ENCODE peak calls at places on chromosome 13, in eight cellular contexts. One of them, this sample, is unnamed.

GRCh38 chr13:61350351-61350750 is 65.3 kb downstream of the PCDH20 start:
- DNase-seq in AG04450: no peak
- DNase-seq in astrocyte of the spinal cord: no peak
- DNase-seq in MCF 10A: no peak
- DNase-seq in CD8-positive, alpha-beta T cell: no peak
- DNase-seq in WERI-Rb-1: no peak
- DNase-seq in body of pancreas: no peak
- DNase-seq in brain microvascular endothelial cell: no peak
- DNase-seq in this sample: no peak

GRCh38 chr13:62908321-62908720 is 1492.7 kb upstream of the PCDH20 start:
- DNase-seq in CD8-positive, alpha-beta T cell: no peak
- DNase-seq in astrocyte of the spinal cord: no peak
- DNase-seq in MCF 10A: no peak
- DNase-seq in brain microvascular endothelial cell: no peak
- DNase-seq in AG04450: no peak
- DNase-seq in body of pancreas: no peak
- DNase-seq in WERI-Rb-1: no peak
- DNase-seq in this sample: no peak

GRCh38 chr13:113945857-113946408 is 27.9 kb downstream of the C13orf46 start:
- DNase-seq in astrocyte of the spinal cord: no peak
- DNase-seq in CD8-positive, alpha-beta T cell: no peak
- DNase-seq in AG04450: no peak
- DNase-seq in WERI-Rb-1: no peak
- DNase-seq in body of pancreas: no peak
- DNase-seq in MCF 10A: no peak
- DNase-seq in brain microvascular endothelial cell: no peak
- DNase-seq in this sample: no peak

GRCh38 chr13:45280751-45281634 is 60.0 kb downstream of the TPT1 start:
- DNase-seq in body of pancreas: peak
- DNase-seq in MCF 10A: peak
- DNase-seq in brain microvascular endothelial cell: peak
- DNase-seq in CD8-positive, alpha-beta T cell: peak
- DNase-seq in AG04450: peak
- DNase-seq in astrocyte of the spinal cord: peak
- DNase-seq in WERI-Rb-1: peak
- DNase-seq in this sample: peak

GRCh38 chr13:88183440-88183839 is 512.3 kb downstream of the SLITRK5 start:
- DNase-seq in brain microvascular endothelial cell: no peak
- DNase-seq in CD8-positive, alpha-beta T cell: no peak
- DNase-seq in AG04450: no peak
- DNase-seq in WERI-Rb-1: no peak
- DNase-seq in body of pancreas: no peak
- DNase-seq in astrocyte of the spinal cord: no peak
- DNase-seq in MCF 10A: no peak
- DNase-seq in this sample: no peak

GRCh38 chr13:59391696-59392095 is 772.0 kb downstream of the DIAPH3 start:
- DNase-seq in brain microvascular endothelial cell: peak
- DNase-seq in WERI-Rb-1: peak
- DNase-seq in AG04450: peak
- DNase-seq in body of pancreas: peak
- DNase-seq in CD8-positive, alpha-beta T cell: peak
- DNase-seq in MCF 10A: peak
- DNase-seq in astrocyte of the spinal cord: peak
- DNase-seq in this sample: peak

GRCh38 chr13:20099319-20099718 is 61.5 kb downstream of the GJA3 start:
- DNase-seq in astrocyte of the spinal cord: no peak
- DNase-seq in brain microvascular endothelial cell: no peak
- DNase-seq in body of pancreas: no peak
- DNase-seq in MCF 10A: no peak
- DNase-seq in WERI-Rb-1: no peak
- DNase-seq in AG04450: no peak
- DNase-seq in CD8-positive, alpha-beta T cell: no peak
- DNase-seq in this sample: no peak

GRCh38 chr13:105991622-105992254 is 543.7 kb downstream of the EFNB2 start:
- DNase-seq in AG04450: no peak
- DNase-seq in MCF 10A: peak
- DNase-seq in CD8-positive, alpha-beta T cell: no peak
- DNase-seq in astrocyte of the spinal cord: peak
- DNase-seq in WERI-Rb-1: no peak
- DNase-seq in body of pancreas: peak
- DNase-seq in brain microvascular endothelial cell: peak
- DNase-seq in this sample: peak

GRCh38 chr13:76570485-76570884 is 315.7 kb downstream of the KCTD12 start:
- DNase-seq in brain microvascular endothelial cell: no peak
- DNase-seq in WERI-Rb-1: no peak
- DNase-seq in astrocyte of the spinal cord: no peak
- DNase-seq in AG04450: no peak
- DNase-seq in CD8-positive, alpha-beta T cell: no peak
- DNase-seq in MCF 10A: no peak
- DNase-seq in body of pancreas: no peak
- DNase-seq in this sample: no peak
- TF ChIP-seq CTCF in brain microvascular endothelial cell: no peak
- TF ChIP-seq CTCF in WERI-Rb-1: no peak
- TF ChIP-seq CTCF in astrocyte of the spinal cord: no peak
- TF ChIP-seq CTCF in AG04450: no peak
- TF ChIP-seq CTCF in CD8-positive, alpha-beta T cell: no peak
- TF ChIP-seq CTCF in MCF 10A: no peak
- TF ChIP-seq CTCF in body of pancreas: no peak
- TF ChIP-seq CTCF in this sample: no peak

GRCh38 chr13:102948006-102948405 is 102.2 kb downstream of the ERCC5 start:
- DNase-seq in AG04450: no peak
- DNase-seq in MCF 10A: no peak
- DNase-seq in WERI-Rb-1: peak
- DNase-seq in brain microvascular endothelial cell: no peak
- DNase-seq in astrocyte of the spinal cord: peak
- DNase-seq in CD8-positive, alpha-beta T cell: no peak
- DNase-seq in body of pancreas: peak
- DNase-seq in this sample: peak
- TF ChIP-seq CTCF in AG04450: no peak
- TF ChIP-seq CTCF in MCF 10A: no peak
- TF ChIP-seq CTCF in WERI-Rb-1: no peak
- TF ChIP-seq CTCF in brain microvascular endothelial cell: no peak
- TF ChIP-seq CTCF in astrocyte of the spinal cord: no peak
- TF ChIP-seq CTCF in CD8-positive, alpha-beta T cell: no peak
- TF ChIP-seq CTCF in body of pancreas: peak
- TF ChIP-seq CTCF in this sample: no peak

GRCh38 chr13:103277959-103278673 is 211.9 kb upstream of the SLC10A2 start:
- DNase-seq in MCF 10A: no peak
- DNase-seq in AG04450: no peak
- DNase-seq in CD8-positive, alpha-beta T cell: no peak
- DNase-seq in body of pancreas: no peak
- DNase-seq in astrocyte of the spinal cord: no peak
- DNase-seq in WERI-Rb-1: no peak
- DNase-seq in brain microvascular endothelial cell: no peak
- DNase-seq in this sample: no peak
- TF ChIP-seq CTCF in MCF 10A: no peak
- TF ChIP-seq CTCF in AG04450: no peak
- TF ChIP-seq CTCF in CD8-positive, alpha-beta T cell: no peak
- TF ChIP-seq CTCF in body of pancreas: no peak
- TF ChIP-seq CTCF in astrocyte of the spinal cord: no peak
- TF ChIP-seq CTCF in WERI-Rb-1: no peak
- TF ChIP-seq CTCF in brain microvascular endothelial cell: no peak
- TF ChIP-seq CTCF in this sample: no peak

GRCh38 chr13:24606486-24607170 is 73.6 kb upstream of the ATP12A start:
- DNase-seq in WERI-Rb-1: no peak
- DNase-seq in body of pancreas: no peak
- DNase-seq in AG04450: no peak
- DNase-seq in brain microvascular endothelial cell: no peak
- DNase-seq in MCF 10A: no peak
- DNase-seq in CD8-positive, alpha-beta T cell: no peak
- DNase-seq in astrocyte of the spinal cord: no peak
- DNase-seq in this sample: no peak

GRCh38 chr13:24610956-24611355 is 69.3 kb upstream of the ATP12A start:
- DNase-seq in MCF 10A: no peak
- DNase-seq in brain microvascular endothelial cell: no peak
- DNase-seq in WERI-Rb-1: no peak
- DNase-seq in body of pancreas: no peak
- DNase-seq in CD8-positive, alpha-beta T cell: no peak
- DNase-seq in AG04450: no peak
- DNase-seq in astrocyte of the spinal cord: no peak
- DNase-seq in this sample: no peak

GRCh38 chr13:24605923-24606372 is 74.3 kb upstream of the ATP12A start:
- DNase-seq in AG04450: no peak
- DNase-seq in astrocyte of the spinal cord: no peak
- DNase-seq in CD8-positive, alpha-beta T cell: peak
- DNase-seq in MCF 10A: peak
- DNase-seq in body of pancreas: no peak
- DNase-seq in brain microvascular endothelial cell: peak
- DNase-seq in WERI-Rb-1: peak
- DNase-seq in this sample: peak
- TF ChIP-seq CTCF in AG04450: peak
- TF ChIP-seq CTCF in astrocyte of the spinal cord: no peak
- TF ChIP-seq CTCF in CD8-positive, alpha-beta T cell: peak
- TF ChIP-seq CTCF in MCF 10A: peak
- TF ChIP-seq CTCF in body of pancreas: peak
- TF ChIP-seq CTCF in brain microvascular endothelial cell: peak
- TF ChIP-seq CTCF in WERI-Rb-1: peak
- TF ChIP-seq CTCF in this sample: peak

DNA sequence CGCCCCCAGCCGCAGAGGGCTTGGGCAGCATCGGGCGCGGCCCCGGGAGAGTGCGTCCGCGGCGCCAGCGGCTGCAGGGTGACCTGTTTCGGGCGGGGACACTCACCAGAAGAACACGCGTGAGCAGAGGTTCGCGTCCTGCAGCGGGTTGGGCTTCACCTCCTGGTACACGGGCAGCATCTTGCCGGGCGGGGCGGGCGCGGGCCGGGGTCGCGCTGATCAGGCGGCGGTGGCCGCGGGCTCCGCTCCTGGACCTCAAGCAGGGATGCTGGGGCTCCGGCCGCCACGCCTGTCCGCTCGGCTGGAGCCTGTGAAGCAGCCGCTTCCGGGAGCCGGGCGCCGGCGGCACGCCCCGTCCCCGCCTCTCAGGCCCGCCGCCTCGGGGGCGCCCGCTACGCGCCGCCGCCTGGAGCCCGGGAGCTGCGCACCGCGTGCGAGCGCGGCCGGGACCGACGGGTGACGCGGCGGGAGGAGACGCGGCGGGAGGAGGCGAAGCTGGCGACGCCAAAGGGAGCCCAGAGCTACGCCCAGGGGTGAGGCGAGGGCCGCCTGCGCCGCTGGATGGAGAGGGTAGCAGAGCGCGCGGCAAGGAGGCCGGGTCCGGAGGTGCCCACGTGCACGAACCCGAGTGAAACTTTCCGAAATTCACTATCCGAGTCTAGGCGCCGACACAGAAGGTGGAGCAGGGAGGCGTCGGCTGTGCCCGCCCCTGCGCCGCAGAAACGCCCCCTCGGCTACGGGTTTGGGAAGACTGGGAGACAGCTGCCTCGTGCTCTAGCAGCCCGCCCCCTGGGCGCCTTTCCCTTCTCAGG is at the start of gene ABCC4:
- DNase-seq in body of pancreas: peak
- DNase-seq in CD8-positive, alpha-beta T cell: peak
- DNase-seq in WERI-Rb-1: peak
- DNase-seq in AG04450: peak
- DNase-seq in brain microvascular endothelial cell: peak
- DNase-seq in MCF 10A: peak
- DNase-seq in astrocyte of the spinal cord: peak
- DNase-seq in this sample: peak
- TF ChIP-seq CTCF in body of pancreas: no peak
- TF ChIP-seq CTCF in CD8-positive, alpha-beta T cell: no peak
- TF ChIP-seq CTCF in WERI-Rb-1: no peak
- TF ChIP-seq CTCF in AG04450: no peak
- TF ChIP-seq CTCF in brain microvascular endothelial cell: peak
- TF ChIP-seq CTCF in MCF 10A: no peak
- TF ChIP-seq CTCF in astrocyte of the spinal cord: no peak
- TF ChIP-seq CTCF in this sample: no peak

GRCh38 chr13:79060216-79060615 is 345.8 kb downstream of the RBM26 start:
- DNase-seq in CD8-positive, alpha-beta T cell: no peak
- DNase-seq in MCF 10A: no peak
- DNase-seq in AG04450: no peak
- DNase-seq in astrocyte of the spinal cord: no peak
- DNase-seq in body of pancreas: no peak
- DNase-seq in brain microvascular endothelial cell: no peak
- DNase-seq in WERI-Rb-1: no peak
- DNase-seq in this sample: no peak
- TF ChIP-seq CTCF in CD8-positive, alpha-beta T cell: no peak
- TF ChIP-seq CTCF in MCF 10A: no peak
- TF ChIP-seq CTCF in AG04450: peak
- TF ChIP-seq CTCF in astrocyte of the spinal cord: no peak
- TF ChIP-seq CTCF in body of pancreas: no peak
- TF ChIP-seq CTCF in brain microvascular endothelial cell: no peak
- TF ChIP-seq CTCF in WERI-Rb-1: no peak
- TF ChIP-seq CTCF in this sample: no peak

GRCh38 chr13:22915442-22916082 is 265.2 kb upstream of the SGCG start:
- DNase-seq in AG04450: no peak
- DNase-seq in brain microvascular endothelial cell: peak
- DNase-seq in CD8-positive, alpha-beta T cell: no peak
- DNase-seq in MCF 10A: peak
- DNase-seq in body of pancreas: peak
- DNase-seq in WERI-Rb-1: no peak
- DNase-seq in astrocyte of the spinal cord: peak
- DNase-seq in this sample: peak
- TF ChIP-seq CTCF in AG04450: no peak
- TF ChIP-seq CTCF in brain microvascular endothelial cell: no peak
- TF ChIP-seq CTCF in CD8-positive, alpha-beta T cell: no peak
- TF ChIP-seq CTCF in MCF 10A: no peak
- TF ChIP-seq CTCF in body of pancreas: no peak
- TF ChIP-seq CTCF in WERI-Rb-1: no peak
- TF ChIP-seq CTCF in astrocyte of the spinal cord: no peak
- TF ChIP-seq CTCF in this sample: no peak

GRCh38 chr13:109610517-109610916 is 175.9 kb downstream of the IRS2 start:
- DNase-seq in brain microvascular endothelial cell: no peak
- DNase-seq in body of pancreas: peak
- DNase-seq in CD8-positive, alpha-beta T cell: peak
- DNase-seq in WERI-Rb-1: peak
- DNase-seq in astrocyte of the spinal cord: no peak
- DNase-seq in AG04450: no peak
- DNase-seq in MCF 10A: peak
- DNase-seq in this sample: peak
- TF ChIP-seq CTCF in brain microvascular endothelial cell: peak
- TF ChIP-seq CTCF in body of pancreas: peak
- TF ChIP-seq CTCF in CD8-positive, alpha-beta T cell: no peak
- TF ChIP-seq CTCF in WERI-Rb-1: peak
- TF ChIP-seq CTCF in astrocyte of the spinal cord: peak
- TF ChIP-seq CTCF in AG04450: peak
- TF ChIP-seq CTCF in MCF 10A: peak
- TF ChIP-seq CTCF in this sample: no peak

GRCh38 chr13:28059214-28059613 is 41.2 kb downstream of the FLT3 start:
- DNase-seq in CD8-positive, alpha-beta T cell: peak
- DNase-seq in MCF 10A: peak
- DNase-seq in astrocyte of the spinal cord: no peak
- DNase-seq in brain microvascular endothelial cell: peak
- DNase-seq in AG04450: no peak
- DNase-seq in WERI-Rb-1: peak
- DNase-seq in body of pancreas: peak
- DNase-seq in this sample: peak
- TF ChIP-seq CTCF in CD8-positive, alpha-beta T cell: peak
- TF ChIP-seq CTCF in MCF 10A: peak
- TF ChIP-seq CTCF in astrocyte of the spinal cord: peak
- TF ChIP-seq CTCF in brain microvascular endothelial cell: peak
- TF ChIP-seq CTCF in AG04450: peak
- TF ChIP-seq CTCF in WERI-Rb-1: peak
- TF ChIP-seq CTCF in body of pancreas: peak
- TF ChIP-seq CTCF in this sample: peak

GRCh38 chr13:93227906-93228801 is 1.5 kb downstream of the GPC6 start:
- DNase-seq in body of pancreas: peak
- DNase-seq in WERI-Rb-1: peak
- DNase-seq in AG04450: no peak
- DNase-seq in CD8-positive, alpha-beta T cell: no peak
- DNase-seq in astrocyte of the spinal cord: peak
- DNase-seq in brain microvascular endothelial cell: peak
- DNase-seq in MCF 10A: peak
- DNase-seq in this sample: no peak
- TF ChIP-seq CTCF in body of pancreas: peak
- TF ChIP-seq CTCF in WERI-Rb-1: peak
- TF ChIP-seq CTCF in AG04450: peak
- TF ChIP-seq CTCF in CD8-positive, alpha-beta T cell: no peak
- TF ChIP-seq CTCF in astrocyte of the spinal cord: peak
- TF ChIP-seq CTCF in brain microvascular endothelial cell: peak
- TF ChIP-seq CTCF in MCF 10A: peak
- TF ChIP-seq CTCF in this sample: no peak

This sample was measured in Calu3.